ENCODE peak calls at places on chromosome 7, in ten cellular contexts. C, S, U, Y, F, K, J, E, R and I are unnamed samples.
A peak's percentile ranks its signal among the peaks of the same experiment; 100 is the strongest.

GRCh38 chr7:2012044-2012900 is 220.5 kb downstream of the MAD1L1 start:
- DNase-seq in S (no peak), F (no peak), E (no peak), R (no peak), C (no peak), U (no peak), Y (no peak), J (no peak), K (no peak), I (no peak)

GRCh38 chr7:35828817-35829216 is 28.0 kb downstream of the SEPTIN7 start:
- DNase-seq in Y (no peak), E (no peak), K (no peak), C (no peak), U (no peak), R (no peak), J (peak; percentile 43), S (no peak), F (no peak), I (peak; percentile 26)

GRCh38 chr7:618539-619355 is 99.1 kb upstream of the PDGFA start:
- DNase-seq in E (no peak), F (no peak), U (peak; percentile 69), R (no peak), Y (no peak), J (no peak), S (no peak), C (peak; percentile 89), K (no peak), I (no peak)

GRCh38 chr7:47470567-47471357 is 111.1 kb downstream of the TNS3 start:
- DNase-seq in E (no peak), K (no peak), R (no peak), C (no peak), J (no peak), S (peak; percentile 83), Y (no peak), F (no peak), U (no peak), I (peak; percentile 97)

GRCh38 chr7:111049971-111050680 is 40.8 kb upstream of the LRRN3 start:
- DNase-seq in R (no peak), F (no peak), C (no peak), Y (no peak), S (no peak), U (no peak), K (no peak), E (no peak), J (no peak), I (no peak)

GRCh38 chr7:92461027-92462003 is 14.0 kb downstream of the GATAD1 start:
- DNase-seq in U (peak; percentile 29), K (no peak), J (peak; percentile 25), Y (peak; percentile 22), C (peak; percentile 65), S (peak; percentile 78), F (no peak), R (peak; percentile 59), E (peak; percentile 16), I (peak; percentile 73)

GRCh38 chr7:38584443-38585210 is 46.5 kb downstream of the AMPH start:
- DNase-seq in U (no peak), S (no peak), C (no peak), E (no peak), R (no peak), J (no peak), Y (peak; percentile 44), K (no peak), F (no peak), I (peak; percentile 94)

GRCh38 chr7:32221756-32222155 is 151.5 kb upstream of the PDE1C start:
- DNase-seq in S (no peak), J (no peak), F (no peak), C (no peak), E (no peak), R (no peak), K (no peak), U (no peak), Y (no peak), I (no peak)

GRCh38 chr7:92253251-92253650 is 7.5 kb downstream of the ANKIB1 start:
- DNase-seq in R (no peak), S (no peak), K (no peak), C (no peak), J (no peak), U (no peak), E (peak; percentile 78), Y (no peak), F (no peak), I (no peak)

GRCh38 chr7:112010994-112011393 is 195.2 kb downstream of the DOCK4 start:
- DNase-seq in U (no peak), R (no peak), E (no peak), C (no peak), S (no peak), Y (no peak), F (no peak), K (no peak), J (no peak), I (no peak)

GRCh38 chr7:9349625-9350024 is 916.2 kb downstream of the NXPH1 start:
- DNase-seq in C (no peak), S (no peak), U (no peak), J (no peak), K (no peak), E (no peak), F (no peak), R (no peak), Y (no peak), I (no peak)

GRCh38 chr7:24017519-24017918 is 266.5 kb upstream of the NPY start:
- DNase-seq in S (no peak), Y (no peak), U (no peak), J (no peak), E (no peak), K (no peak), F (no peak), R (no peak), C (no peak), I (no peak)

GRCh38 chr7:26188291-26188999 is 12.1 kb downstream of the HNRNPA2B1 start:
- DNase-seq in K (no peak), C (no peak), S (peak; percentile 53), R (no peak), E (no peak), Y (no peak), F (no peak), J (no peak), U (no peak), I (no peak)

GRCh38 chr7:28579571-28579970 is 167.3 kb downstream of the CREB5 start:
- DNase-seq in S (no peak), C (no peak), F (no peak), R (no peak), U (no peak), Y (no peak), J (no peak), E (no peak), K (no peak), I (peak; percentile 38)

GRCh38 chr7:63900394-63901203 is 98.0 kb upstream of the ZNF722 start:
- DNase-seq in J (peak; percentile 20), E (peak; percentile 96), S (no peak), K (peak; percentile 87), Y (peak; percentile 42), R (no peak), F (peak; percentile 75), U (peak; percentile 93), C (peak; percentile 88), I (peak; percentile 91)

GRCh38 chr7:138608292-138608691 is 92.9 kb downstream of the SVOPL start:
- DNase-seq in U (peak; percentile 32), F (no peak), E (no peak), Y (no peak), R (peak; percentile 22), C (no peak), S (no peak), K (no peak), J (no peak), I (no peak)

GRCh38 chr7:147013820-147014219 is 897.2 kb downstream of the CNTNAP2 start:
- DNase-seq in J (no peak), U (no peak), C (no peak), S (no peak), K (no peak), F (no peak), E (no peak), Y (no peak), R (no peak), I (no peak)

GRCh38 chr7:155818820-155819168 is 6.5 kb upstream of the SHH start:
- DNase-seq in K (no peak), U (no peak), J (no peak), F (no peak), E (no peak), R (no peak), Y (no peak), C (no peak), S (no peak), I (no peak)

GRCh38 chr7:47228386-47229014 is 353.4 kb downstream of the TNS3 start:
- DNase-seq in S (peak; percentile 60), K (no peak), J (no peak), E (no peak), F (no peak), Y (no peak), R (no peak), U (no peak), C (no peak), I (no peak)